ENCODE peak calls at places on chromosomes 16 and 17, in five cellular contexts. W is K562, P is WTC11, R is GM12878, A is H1. U is an unnamed sample.
A peak's percentile ranks its signal among the peaks of the same experiment; 100 is the strongest.

GRCh38 chr16:30369091-30369937 is 980 bp downstream of the TBC1D10B start:
- DNase-seq in W (no peak), P (no peak), R (no peak), A (peak; percentile 58), U (no peak)

GRCh38 chr17:222172-222571 is 40.7 kb upstream of the DOC2B start:
- DNase-seq in W (no peak), P (no peak), R (no peak), A (no peak), U (no peak)

GRCh38 chr17:34226011-34226410 is 29.1 kb upstream of the CCL2 start:
- DNase-seq in W (no peak), P (no peak), R (no peak), A (no peak), U (no peak)

GRCh38 chr17:74859439-74860228 is at the start of gene GRIN2C:
- DNase-seq in W (no peak), P (no peak), R (no peak), A (peak; percentile 69), U (no peak)

GRCh38 chr16:11210260-11210659 is 45.7 kb downstream of the SOCS1 start:
- DNase-seq in W (no peak), P (no peak), R (no peak), A (no peak), U (no peak)

GRCh38 chr17:67837965-67838364 is 12.7 kb downstream of the BPTF start:
- DNase-seq in W (no peak), P (no peak), R (no peak), A (peak; percentile 16), U (no peak)

GRCh38 chr17:38844261-38844757 is 9.2 kb downstream of the RPL23 start:
- DNase-seq in W (peak; percentile 32), P (no peak), R (no peak), A (no peak), U (peak; percentile 51)

GRCh38 chr17:32483451-32484019 is 3.3 kb upstream of the CDK5R1 start:
- DNase-seq in W (peak; percentile 71), P (peak; percentile 59), R (no peak), A (peak; percentile 78), U (peak; percentile 56)

GRCh38 chr17:81337449-81337848 is 42.3 kb upstream of the SLC38A10 start:
- DNase-seq in W (peak; percentile 64), P (peak; percentile 65), R (no peak), A (peak; percentile 55), U (no peak)

GRCh38 chr17:760371-760770 is 8.3 kb upstream of the GEMIN4 start:
- DNase-seq in W (no peak), P (no peak), R (no peak), A (no peak), U (no peak)

GRCh38 chr17:33647976-33648375 is 354.9 kb upstream of the ASIC2 start:
- DNase-seq in W (peak; percentile 33), P (no peak), R (no peak), A (no peak), U (no peak)

GRCh38 chr16:11871193-11871592 is 19.9 kb upstream of the RSL1D1 start:
- DNase-seq in W (peak; percentile 51), P (peak; percentile 28), R (no peak), A (no peak), U (peak; percentile 53)

GRCh38 chr17:75844530-75845057 is 390 bp upstream of the UNC13D start:
- DNase-seq in W (peak; percentile 81), P (no peak), R (no peak), A (no peak), U (peak; percentile 64)

GRCh38 chr16:23587726-23588125 is 8.4 kb downstream of the NDUFAB1 start:
- DNase-seq in W (no peak), P (no peak), R (no peak), A (no peak), U (no peak)

GRCh38 chr17:50269477-50270429 is 4.5 kb upstream of the TMEM92 start:
- DNase-seq in W (peak; percentile 77), P (peak; percentile 81), R (peak; percentile 19), A (peak; percentile 86), U (peak; percentile 61)

GRCh38 chr16:73157861-73158260 is 109.9 kb upstream of the ZFHX3 start:
- DNase-seq in W (no peak), P (no peak), R (no peak), A (no peak), U (no peak)

GRCh38 chr16:73151225-73151624 is 103.3 kb upstream of the ZFHX3 start:
- DNase-seq in W (no peak), P (peak; percentile 13), R (no peak), A (no peak), U (no peak)

GRCh38 chr16:73152731-73153130 is 104.8 kb upstream of the ZFHX3 start:
- DNase-seq in W (no peak), P (peak; percentile 57), R (no peak), A (peak; percentile 56), U (peak; percentile 48)

GRCh38 chr16:73150790-73151189 is 102.9 kb upstream of the ZFHX3 start:
- DNase-seq in W (no peak), P (no peak), R (no peak), A (no peak), U (no peak)

GRCh38 chr16:73154063-73154870 is 106.3 kb upstream of the ZFHX3 start:
- DNase-seq in W (no peak), P (no peak), R (no peak), A (no peak), U (no peak)
- TF ChIP-seq ATF2 in W (no peak), P (no peak), R (no peak), A (no peak), U (no peak)

DNA sequence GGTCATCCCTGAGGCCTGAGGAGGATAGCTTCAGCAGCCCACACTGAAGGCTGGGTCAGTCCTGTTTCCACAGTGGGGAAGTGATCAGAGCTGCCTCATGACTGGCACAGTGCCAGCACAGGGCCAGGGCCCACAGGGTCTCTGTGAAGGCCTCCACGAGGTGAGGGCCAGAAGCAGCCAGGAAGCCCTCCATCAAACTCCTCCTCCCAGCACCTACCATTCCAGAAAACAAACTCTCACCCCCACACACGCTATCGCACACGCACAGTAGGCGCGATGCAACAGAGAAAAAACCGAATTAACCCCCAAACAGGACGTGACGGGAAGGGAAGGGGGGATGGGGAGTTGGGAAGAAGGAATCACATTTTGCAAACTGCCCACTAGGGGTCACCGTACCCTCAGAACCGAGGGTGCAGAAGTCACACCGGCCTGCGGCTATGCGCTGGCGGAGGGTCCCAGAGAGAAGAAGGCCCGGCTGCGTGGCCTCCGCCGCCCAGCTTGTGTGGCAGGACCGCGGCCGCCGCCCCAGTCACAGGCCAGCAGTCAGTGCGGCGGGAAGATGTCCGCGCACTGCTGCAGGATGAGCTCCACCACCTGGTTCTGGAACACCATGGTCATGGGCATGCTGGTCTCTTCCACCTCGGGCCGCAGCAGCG is 37.6 kb downstream of the ARHGAP27 start:
- DNase-seq in W (peak; percentile 93), P (peak; percentile 88), R (no peak), A (peak; percentile 88), U (peak; percentile 72)
- TF ChIP-seq ATF2 in W (no peak), P (no peak), R (no peak), A (no peak), U (no peak)

DNA sequence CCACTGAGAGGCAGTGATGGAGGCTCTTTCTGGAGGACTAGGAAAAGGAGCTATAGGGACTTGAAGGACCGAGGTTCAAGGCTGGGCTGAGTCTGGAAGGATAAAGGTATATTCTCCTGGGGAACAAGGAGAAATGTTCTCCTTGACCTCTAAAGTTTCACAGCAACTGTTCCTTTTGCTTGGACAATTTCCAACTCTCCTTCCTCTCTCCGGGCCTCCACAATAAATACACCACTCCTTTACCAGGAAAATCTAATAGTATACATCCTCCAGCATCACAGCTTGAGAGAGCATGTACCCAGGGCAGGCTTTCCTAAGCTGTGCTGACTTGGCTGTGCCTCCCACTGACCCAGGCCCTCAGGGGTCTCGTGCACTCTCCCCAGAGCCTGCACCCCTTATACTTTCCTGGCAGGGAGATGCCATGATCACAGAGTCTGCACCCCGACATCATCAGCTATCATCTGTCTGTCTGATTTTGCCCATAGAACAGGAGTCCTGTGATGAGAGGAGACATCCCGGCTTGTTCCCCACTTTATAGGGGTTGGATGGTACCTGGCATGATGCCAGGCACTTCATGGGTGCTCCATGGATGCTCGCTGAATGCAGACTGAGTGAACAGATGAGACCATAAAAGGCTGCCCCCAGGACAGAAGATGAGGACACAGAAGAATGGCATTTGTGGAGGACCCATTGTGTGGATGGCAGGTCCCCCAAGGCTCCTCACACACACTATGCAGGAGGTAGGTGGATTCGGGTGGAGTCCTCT is 582.6 kb upstream of the CDH5 start:
- DNase-seq in W (no peak), P (no peak), R (no peak), A (peak; percentile 14), U (no peak)
- TF ChIP-seq ATF2 in W (no peak), P (no peak), R (no peak), A (no peak), U (no peak)

GRCh38 chr16:79599837-79600635 is 501 bp downstream of the MAF start:
- DNase-seq in W (no peak), P (peak; percentile 65), R (no peak), A (peak; percentile 77), U (no peak)
- TF ChIP-seq ATF2 in W (no peak), P (no peak), R (no peak), A (no peak), U (no peak)

GRCh38 chr17:71409712-71410111 is 711.1 kb upstream of the SOX9 start:
- DNase-seq in W (no peak), P (no peak), R (no peak), A (no peak), U (no peak)
- TF ChIP-seq ATF2 in W (no peak), P (no peak), R (no peak), A (no peak), U (no peak)

DNA sequence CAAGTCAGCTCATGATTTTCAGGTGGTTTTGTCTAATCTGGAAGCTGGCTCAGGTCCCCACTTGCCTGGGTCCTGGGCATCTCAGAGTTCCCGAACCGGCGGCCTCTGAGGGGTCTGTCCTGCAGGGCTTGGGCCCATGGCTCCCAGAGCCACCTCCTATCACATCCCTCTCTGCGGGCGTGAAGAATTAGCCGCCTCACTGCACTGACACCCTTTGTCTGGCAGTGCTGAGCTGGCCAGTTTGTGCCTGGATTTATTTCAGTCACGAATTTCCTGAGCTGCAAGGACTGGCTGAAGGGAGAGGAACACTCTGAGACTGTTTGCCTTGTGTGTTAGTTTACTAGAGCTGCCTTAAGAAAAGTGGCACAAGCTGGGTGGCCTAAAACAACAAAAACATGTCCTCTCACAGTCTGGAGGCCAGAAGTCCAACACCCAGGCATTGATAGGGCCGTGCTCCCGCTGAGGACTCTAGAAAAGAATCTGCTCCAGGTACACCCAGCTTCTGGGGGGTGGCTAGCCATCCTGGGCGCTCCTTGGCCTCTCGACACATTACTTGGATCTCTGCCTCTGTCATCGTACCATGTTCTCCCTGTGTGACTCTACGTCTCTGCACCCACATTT is 217.5 kb upstream of the DYNLRB2 start:
- DNase-seq in W (no peak), P (no peak), R (no peak), A (no peak), U (no peak)
- TF ChIP-seq ATF2 in W (no peak), P (no peak), R (no peak), A (no peak), U (no peak)

GRCh38 chr17:55086635-55087058 is 118.1 kb downstream of the STXBP4 start:
- DNase-seq in W (peak; percentile 73), P (no peak), R (no peak), A (no peak), U (no peak)
- TF ChIP-seq ATF2 in W (no peak), P (no peak), R (no peak), A (no peak), U (no peak)